ENCODE peak calls at places on chromosomes 4 and X, in four cellular contexts. S, W, J and N are unnamed samples.

GRCh38 chrX:104211187-104211586 is 43.5 kb downstream of the ESX1 start:
- DNase-seq in W (no peak), S (no peak), J (no peak), N (no peak)

GRCh38 chr4:25863906-25864418 is 1.2 kb upstream of the SEL1L3 start:
- DNase-seq in J (no peak), S (no peak), W (no peak), N (no peak)

GRCh38 chr4:177485528-177485927 is 43.3 kb upstream of the AGA start:
- DNase-seq in W (no peak), S (no peak), J (peak), N (no peak)

GRCh38 chr4:75698162-75698962 is 25.2 kb upstream of the G3BP2 start:
- DNase-seq in J (no peak), S (no peak), W (no peak), N (peak)

GRCh38 chrX:65644621-65645287 is 22.7 kb upstream of the MSN start:
- DNase-seq in S (no peak), W (peak), J (peak), N (no peak)

GRCh38 chrX:115562492-115562872 is 1.5 kb downstream of the PLS3 start:
- DNase-seq in J (peak), W (peak), S (peak), N (no peak)

GRCh38 chr4:10100734-10101216 is 15.8 kb downstream of the WDR1 start:
- DNase-seq in S (no peak), J (no peak), W (peak), N (no peak)

GRCh38 chrX:82765806-82766205 is 742.3 kb upstream of the POU3F4 start:
- DNase-seq in W (no peak), J (peak), S (no peak), N (no peak)

GRCh38 chrX:46325312-46325877 is 219.8 kb downstream of the ZNF674 start:
- DNase-seq in S (no peak), W (no peak), J (peak), N (no peak)

GRCh38 chrX:56761167-56761566 is 32.1 kb downstream of the NBDY start:
- DNase-seq in S (no peak), W (no peak), J (no peak), N (no peak)

GRCh38 chr4:14977836-14978235 is 24.4 kb upstream of the CPEB2 start:
- DNase-seq in J (no peak), S (no peak), W (no peak), N (no peak)

GRCh38 chr4:183722738-183723560 is 63.9 kb downstream of the TRAPPC11 start:
- DNase-seq in J (peak), W (peak), S (no peak), N (peak)

GRCh38 chr4:183347586-183347985 is 25.4 kb upstream of the CLDN24 start:
- DNase-seq in S (no peak), J (peak), W (no peak), N (no peak)

GRCh38 chr4:27007507-27007906 is 146.9 kb downstream of the STIM2 start:
- DNase-seq in S (no peak), W (no peak), J (peak), N (no peak)

GRCh38 chrX:1112321-1112720 is 100.1 kb downstream of the CRLF2 start:
- DNase-seq in J (no peak), S (no peak), W (no peak), N (no peak)